ENCODE peak calls at places on chromosomes 7 and 10, in five cellular contexts. V is endothelial cell; T is EL; H is stimulated activated CD4-positive, alpha-beta T cell treated with anti-CD3 and anti-CD28 coated beads, Interleukin-12 subunit alpha, Interleukin-12 subunit beta, amount 100 ng/mL, for 48 hours; K is MCF 10A. W is an unnamed sample.
A peak's percentile ranks its signal among the peaks of the same experiment; 100 is the strongest.

GRCh38 chr7:103446046-103446520 is at the start of gene SLC26A5:
- DNase-seq in V (peak; percentile 46), K (no peak), T (no peak), H (no peak), W (peak; percentile 17)

GRCh38 chr10:110353244-110354119 is 48.8 kb upstream of the SMNDC1 start:
- DNase-seq in K (peak; percentile 63), T (peak; percentile 93), V (no peak), H (peak; percentile 70), W (peak; percentile 80)

GRCh38 chr7:136214356-136214755 is 237.2 kb upstream of the MTPN start:
- DNase-seq in T (no peak), V (no peak), K (no peak), H (no peak), W (no peak)

GRCh38 chr7:36863901-36864701 is 139.8 kb upstream of the AOAH start:
- DNase-seq in H (no peak), K (no peak), V (no peak), T (no peak), W (no peak)

GRCh38 chr10:74084955-74085354 is 65.7 kb downstream of the AP3M1 start:
- DNase-seq in H (no peak), K (no peak), T (no peak), V (no peak), W (no peak)

GRCh38 chr7:140754506-140754905 is 58.0 kb downstream of the NDUFB2 start:
- DNase-seq in H (no peak), T (no peak), V (no peak), K (no peak), W (no peak)

GRCh38 chr10:128411624-128412023 is 285.4 kb upstream of the MKI67 start:
- DNase-seq in H (no peak), V (no peak), K (no peak), T (no peak), W (no peak)

GRCh38 chr7:132328047-132328620 is 248.1 kb downstream of the PLXNA4 start:
- DNase-seq in H (no peak), K (no peak), T (no peak), V (no peak), W (no peak)

GRCh38 chr7:107969856-107970255 is 33.1 kb downstream of the LAMB1 start:
- DNase-seq in T (no peak), V (no peak), K (no peak), H (no peak), W (no peak)

GRCh38 chr10:116694927-116695268 is 47.5 kb downstream of the HSPA12A start:
- DNase-seq in H (no peak), V (no peak), K (no peak), T (no peak), W (no peak)

GRCh38 chr7:114128880-114129279 is 210.1 kb upstream of the PPP1R3A start:
- DNase-seq in H (no peak), T (no peak), V (no peak), K (no peak), W (no peak)

W was measured in AG08396.